ENCODE peak calls at places on chromosomes 13 and 19, in six cellular contexts. S is astrocyte of the spinal cord, Z is tibial nerve, B is adrenal gland, V is hepatocyte, H is left ventricle myocardium inferior. R is an unnamed sample.

GRCh38 chr19:2984196-2984490 is 6.8 kb downstream of the TLE6 start:
- DNase-seq in S (no peak), Z (no peak), B (no peak), V (no peak), H (no peak), R (no peak)

GRCh38 chr19:54882758-54883157 is 8.7 kb downstream of the FCAR start:
- DNase-seq in S (no peak), Z (no peak), B (no peak), V (no peak), H (no peak), R (no peak)

GRCh38 chr13:50991624-50992610 is 82.3 kb downstream of the RNASEH2B start:
- DNase-seq in S (peak; percentile 16), Z (no peak), B (no peak), V (no peak), H (no peak), R (no peak)

GRCh38 chr19:39171479-39172465 is 25.0 kb upstream of the NCCRP1 start:
- DNase-seq in S (peak; percentile 35), Z (no peak), B (no peak), V (no peak), H (no peak), R (no peak)

GRCh38 chr19:40594251-40594650 is 6.9 kb upstream of the LTBP4 start:
- DNase-seq in S (no peak), Z (no peak), B (no peak), V (no peak), H (no peak), R (no peak)

GRCh38 chr19:49241769-49242168 is 83.2 kb downstream of the SLC6A16 start:
- DNase-seq in S (no peak), Z (no peak), B (no peak), V (no peak), H (no peak), R (no peak)

GRCh38 chr13:26323764-26324163 is 69.8 kb downstream of the CDK8 start:
- DNase-seq in S (no peak), Z (no peak), B (no peak), V (no peak), H (no peak), R (no peak)

GRCh38 chr13:98026457-98026857 is 73.0 kb downstream of the IPO5 start:
- DNase-seq in S (peak; percentile 44), Z (no peak), B (peak; percentile 30), V (peak; percentile 46), H (no peak), R (no peak)

GRCh38 chr13:94079876-94080275 is 399.6 kb downstream of the DCT start:
- DNase-seq in S (peak; percentile 64), Z (no peak), B (no peak), V (no peak), H (no peak), R (no peak)

GRCh38 chr19:54727562-54727961 is 3.3 kb downstream of the KIR3DL3 start:
- DNase-seq in S (no peak), Z (no peak), B (no peak), V (no peak), H (no peak), R (no peak)

GRCh38 chr19:8610041-8610927 is at the start of gene ADAMTS10:
- DNase-seq in S (peak; percentile 59), Z (peak; percentile 46), B (peak; percentile 62), V (peak; percentile 71), H (peak; percentile 51), R (no peak)

GRCh38 chr13:111965466-111966214 is 101.3 kb upstream of the SOX1 start:
- DNase-seq in S (no peak), Z (no peak), B (no peak), V (no peak), H (no peak), R (no peak)

GRCh38 chr13:51929699-51930098 is 67.9 kb downstream of the CCDC70 start:
- DNase-seq in S (no peak), Z (no peak), B (no peak), V (no peak), H (no peak), R (no peak)

GRCh38 chr19:33819496-33819874 is 22.8 kb downstream of the KCTD15 start:
- DNase-seq in S (peak; percentile 23), Z (no peak), B (no peak), V (no peak), H (no peak), R (no peak)

GRCh38 chr13:32391101-32391620 is 36.8 kb downstream of the N4BP2L1 start:
- DNase-seq in S (no peak), Z (no peak), B (no peak), V (no peak), H (no peak), R (no peak)

GRCh38 chr19:58278156-58279041 is at the start of gene ZNF8:
- DNase-seq in S (peak; percentile 99), Z (peak; percentile 96), B (peak; percentile 98), V (peak; percentile 99), H (peak; percentile 97), R (peak; percentile 95)

GRCh38 chr13:83086948-83087347 is 795.3 kb downstream of the SLITRK1 start:
- DNase-seq in S (no peak), Z (no peak), B (no peak), V (no peak), H (no peak), R (no peak)

GRCh38 chr13:100528353-100528752 is 60.2 kb downstream of the GGACT start:
- DNase-seq in S (no peak), Z (no peak), B (no peak), V (no peak), H (no peak), R (no peak)

GRCh38 chr19:29810504-29810871 is 1.3 kb upstream of the CCNE1 start:
- DNase-seq in S (no peak), Z (peak; percentile 21), B (peak; percentile 46), V (peak; percentile 47), H (no peak), R (no peak)

GRCh38 chr13:98089246-98089645 is 53.6 kb upstream of the FARP1 start:
- DNase-seq in S (peak; percentile 46), Z (no peak), B (no peak), V (no peak), H (no peak), R (no peak)

DNA sequence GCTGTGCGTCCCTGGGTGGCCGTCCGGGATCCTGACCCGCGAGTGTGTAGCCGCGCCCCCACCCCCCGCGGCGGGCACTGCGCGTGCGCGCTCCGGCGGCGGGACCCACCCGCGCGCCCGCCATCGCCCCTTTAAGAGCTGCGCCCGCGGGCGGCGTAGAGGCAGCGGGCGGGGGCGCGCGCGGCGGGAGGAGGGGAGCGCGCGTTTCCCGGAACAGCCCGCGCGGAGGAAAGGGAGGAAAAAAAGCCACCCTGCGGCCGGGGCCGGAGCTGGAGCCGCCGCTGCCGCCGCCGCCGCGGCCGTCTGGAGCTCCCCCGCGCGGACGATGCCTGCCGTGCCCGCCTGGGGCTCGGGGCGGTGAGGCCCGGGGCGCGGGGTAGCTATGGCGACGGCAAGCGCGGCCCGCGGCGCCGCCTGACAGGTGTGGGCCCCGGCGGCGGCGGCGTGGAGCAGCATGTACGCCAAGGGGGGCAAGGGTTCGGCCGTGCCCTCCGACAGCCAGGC is at the start of gene SSBP4:
- DNase-seq in S (peak; percentile 81), Z (peak; percentile 66), B (peak; percentile 60), V (peak; percentile 94), H (peak; percentile 81), R (no peak)
- TF ChIP-seq CTCF in S (no peak), Z (peak; percentile 86), B (peak; percentile 43), V (peak; percentile 32), H (peak; percentile 67), R (peak; percentile 64)

GRCh38 chr13:49517461-49517860 is 21.7 kb downstream of the PHF11 start:
- DNase-seq in S (no peak), Z (no peak), B (no peak), V (peak; percentile 36), H (no peak), R (no peak)
- TF ChIP-seq CTCF in S (peak; percentile 57), Z (peak; percentile 25), B (no peak), V (peak; percentile 39), H (peak; percentile 45), R (no peak)

DNA sequence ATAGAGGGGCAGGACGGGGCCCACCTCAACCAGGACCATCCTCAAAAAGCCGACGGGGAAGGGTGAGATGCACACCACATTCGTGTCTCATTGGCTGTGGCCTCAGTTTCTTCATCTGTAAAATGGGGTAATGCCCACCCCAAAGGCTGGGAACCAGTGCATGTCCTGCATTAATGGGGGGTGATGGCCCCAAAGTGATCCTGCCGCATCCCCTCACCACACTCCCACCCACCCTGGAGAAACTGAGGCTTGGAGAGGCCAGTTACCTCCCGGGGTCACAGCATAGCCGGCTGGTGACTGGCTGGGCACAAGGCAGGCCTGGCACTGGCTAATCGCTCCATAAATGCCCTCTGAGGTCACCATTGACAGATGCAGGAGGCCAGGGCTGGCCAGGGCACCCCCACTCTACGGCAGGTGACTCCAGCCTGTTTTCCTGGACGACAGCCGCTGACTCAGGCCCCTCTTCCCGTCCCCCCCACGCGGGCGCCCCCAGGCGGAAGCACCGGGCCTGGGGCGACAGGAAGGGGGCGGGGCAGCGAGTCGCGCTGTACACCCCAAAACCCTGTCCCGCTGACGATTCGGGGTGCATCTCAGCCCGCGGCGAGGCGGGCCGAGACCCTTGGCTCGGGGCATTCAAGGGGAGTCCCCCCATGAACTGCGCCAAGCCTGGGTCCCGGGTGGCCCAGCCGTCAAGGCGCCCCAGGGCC is 483 bp upstream of the MIDN start:
- DNase-seq in S (peak; percentile 71), Z (no peak), B (peak; percentile 90), V (peak; percentile 88), H (peak; percentile 77), R (peak; percentile 95)
- TF ChIP-seq CTCF in S (peak; percentile 42), Z (no peak), B (peak; percentile 29), V (peak; percentile 44), H (peak; percentile 28), R (no peak)

GRCh38 chr19:42092350-42092749 is 16.4 kb downstream of the ZNF574 start:
- DNase-seq in S (no peak), Z (no peak), B (peak; percentile 31), V (no peak), H (no peak), R (no peak)
- TF ChIP-seq CTCF in S (peak; percentile 63), Z (no peak), B (peak; percentile 34), V (peak; percentile 9), H (peak; percentile 61), R (no peak)

GRCh38 chr13:27869436-27870090 is 50.2 kb upstream of the PDX1 start:
- DNase-seq in S (no peak), Z (no peak), B (no peak), V (no peak), H (no peak), R (no peak)
- TF ChIP-seq CTCF in S (no peak), Z (no peak), B (no peak), V (no peak), H (no peak), R (peak; percentile 3)